ENCODE peak calls at places on chromosomes 16 and 17, in ten cellular contexts. G is NCI-H460, H is NCI-H1417, E is fibroblast of pulmonary artery, S is fibroblast of the aortic adventitia, B is hippocampal formation, V is tibial artery, M is SIG-M5, W is cardiac muscle cell, A is colonic mucosa. L is an unnamed sample.

GRCh38 chr17:47955497-47956461 is 1.9 kb downstream of the PRR15L start:
- DNase-seq in G (no peak), H (peak), E (no peak), S (peak), B (no peak), V (no peak), M (no peak), W (no peak), A (peak), L (no peak)

GRCh38 chr16:89303604-89304003 is 86.1 kb downstream of the ZNF778 start:
- DNase-seq in G (no peak), H (no peak), E (no peak), S (no peak), B (no peak), V (no peak), M (no peak), W (no peak), A (no peak), L (no peak)

GRCh38 chr16:57667526-57668258 is 414 bp upstream of the ADGRG3 start:
- DNase-seq in G (peak), H (no peak), E (no peak), S (no peak), B (no peak), V (no peak), M (no peak), W (peak), A (no peak), L (peak)

GRCh38 chr17:75288784-75289121 is 480 bp downstream of the SLC25A19 start:
- DNase-seq in G (no peak), H (peak), E (no peak), S (no peak), B (no peak), V (no peak), M (no peak), W (no peak), A (peak), L (no peak)

GRCh38 chr16:28067604-28068382 is 4.3 kb upstream of the GSG1L start:
- DNase-seq in G (no peak), H (no peak), E (peak), S (peak), B (no peak), V (no peak), M (no peak), W (peak), A (no peak), L (peak)

GRCh38 chr16:88753191-88753590 is 31.8 kb downstream of the PIEZO1 start:
- DNase-seq in G (no peak), H (no peak), E (no peak), S (no peak), B (no peak), V (no peak), M (no peak), W (no peak), A (no peak), L (no peak)

GRCh38 chr16:11386054-11386680 is 40.9 kb downstream of the RMI2 start:
- DNase-seq in G (no peak), H (no peak), E (no peak), S (no peak), B (no peak), V (no peak), M (no peak), W (no peak), A (no peak), L (no peak)

GRCh38 chr17:17021194-17021863 is 20.9 kb upstream of the MPRIP start:
- DNase-seq in G (peak), H (no peak), E (peak), S (peak), B (peak), V (peak), M (no peak), W (peak), A (no peak), L (no peak)

GRCh38 chr17:1060991-1061390 is 64.1 kb downstream of the TIMM22 start:
- DNase-seq in G (peak), H (no peak), E (peak), S (peak), B (no peak), V (peak), M (no peak), W (peak), A (peak), L (peak)

GRCh38 chr16:1545044-1545736 is 11.7 kb downstream of the TMEM204 start:
- DNase-seq in G (no peak), H (no peak), E (peak), S (no peak), B (no peak), V (no peak), M (no peak), W (no peak), A (no peak), L (no peak)

GRCh38 chr16:20383106-20384029 is 21.2 kb downstream of the PDILT start:
- DNase-seq in G (peak), H (peak), E (peak), S (peak), B (peak), V (peak), M (no peak), W (peak), A (peak), L (peak)

GRCh38 chr17:50049636-50050035 is 6.3 kb upstream of the ITGA3 start:
- DNase-seq in G (no peak), H (no peak), E (no peak), S (no peak), B (no peak), V (no peak), M (no peak), W (no peak), A (no peak), L (no peak)

GRCh38 chr17:36468903-36469635 is 17.4 kb upstream of the ZNHIT3 start:
- DNase-seq in G (no peak), H (peak), E (no peak), S (no peak), B (no peak), V (no peak), M (no peak), W (no peak), A (no peak), L (no peak)

GRCh38 chr16:58661199-58661830 is 23.3 kb downstream of the SLC38A7 start:
- DNase-seq in G (peak), H (peak), E (peak), S (peak), B (no peak), V (peak), M (peak), W (peak), A (peak), L (peak)

GRCh38 chr17:66240013-66240412 is 10.8 kb upstream of the APOH start:
- DNase-seq in G (no peak), H (no peak), E (no peak), S (no peak), B (no peak), V (no peak), M (no peak), W (no peak), A (no peak), L (no peak)

GRCh38 chr17:65926599-65926998 is 265.3 kb downstream of the CEP112 start:
- DNase-seq in G (no peak), H (no peak), E (no peak), S (no peak), B (no peak), V (no peak), M (no peak), W (no peak), A (no peak), L (no peak)

GRCh38 chr17:77124192-77124908 is 16.4 kb upstream of the SEC14L1 start:
- DNase-seq in G (no peak), H (no peak), E (peak), S (peak), B (no peak), V (peak), M (no peak), W (peak), A (no peak), L (peak)

GRCh38 chr17:81488276-81488860 is 24.2 kb downstream of the ACTG1 start:
- DNase-seq in G (no peak), H (no peak), E (no peak), S (no peak), B (no peak), V (no peak), M (no peak), W (no peak), A (no peak), L (no peak)